ENCODE peak calls at places on chromosomes 16 and 17, in four cellular contexts. I is spleen, G is esophagus muscularis mucosa, U is gastrocnemius medialis. P is an unnamed sample.

GRCh38 chr16:67399218-67399733 is 6.0 kb upstream of the TPPP3 start:
- DNase-seq in I (peak; percentile 86), U (no peak), G (no peak), P (peak; percentile 72)

GRCh38 chr16:48269011-48269410 is 21.7 kb upstream of the ABCC11 start:
- DNase-seq in G (no peak), U (no peak), I (no peak), P (no peak)

GRCh38 chr16:63690267-63690666 is 1431.6 kb downstream of the CDH11 start:
- DNase-seq in G (no peak), U (no peak), I (no peak), P (no peak)

GRCh38 chr17:77437017-77437416 is 296.2 kb downstream of the SEC14L1 start:
- DNase-seq in U (no peak), I (peak; percentile 87), G (no peak), P (no peak)

GRCh38 chr17:38608648-38609047 is 2.9 kb upstream of the SRCIN1 start:
- DNase-seq in I (no peak), U (no peak), G (no peak), P (no peak)

GRCh38 chr16:26952411-26952810 is 114.3 kb upstream of the C16orf82 start:
- DNase-seq in G (no peak), U (no peak), I (no peak), P (no peak)

GRCh38 chr16:85986931-85987749 is 88.2 kb downstream of the IRF8 start:
- DNase-seq in U (no peak), G (no peak), I (peak; percentile 73), P (peak; percentile 54)

GRCh38 chr17:57916925-57917858 is 38.0 kb downstream of the CUEDC1 start:
- DNase-seq in U (peak; percentile 67), I (no peak), G (no peak), P (no peak)

GRCh38 chr16:29148867-29149272 is 164.0 kb downstream of the LAT start:
- DNase-seq in G (no peak), I (peak; percentile 94), U (no peak), P (peak; percentile 57)

GRCh38 chr17:49414271-49414621 is 436 bp downstream of the PHB1 start:
- DNase-seq in I (no peak), U (no peak), G (no peak), P (peak; percentile 65)

GRCh38 chr17:79808763-79809529 is 12.1 kb upstream of the CBX8 start:
- DNase-seq in U (no peak), G (no peak), I (no peak), P (no peak)

GRCh38 chr16:21167360-21167759 is 8.9 kb downstream of the LDAF1 start:
- DNase-seq in U (no peak), I (no peak), G (no peak), P (no peak)

GRCh38 chr17:72504783-72505182 is 384.0 kb downstream of the SOX9 start:
- DNase-seq in U (no peak), I (no peak), G (no peak), P (no peak)

GRCh38 chr17:72507370-72507769 is 386.6 kb downstream of the SOX9 start:
- DNase-seq in G (no peak), U (no peak), I (no peak), P (no peak)

GRCh38 chr17:72510454-72511016 is 389.7 kb downstream of the SOX9 start:
- DNase-seq in U (no peak), I (no peak), G (no peak), P (no peak)

GRCh38 chr17:72503556-72503955 is 382.7 kb downstream of the SOX9 start:
- DNase-seq in U (no peak), I (no peak), G (no peak), P (no peak)

GRCh38 chr17:72506773-72507172 is 386.0 kb downstream of the SOX9 start:
- DNase-seq in I (no peak), G (no peak), U (no peak), P (no peak)
- TF ChIP-seq POLR2A in I (no peak), G (no peak), U (no peak), P (no peak)

GRCh38 chr16:2275476-2276450 is 7.8 kb upstream of the RNPS1 start:
- DNase-seq in I (no peak), U (no peak), G (no peak), P (no peak)
- TF ChIP-seq POLR2A in I (no peak), U (no peak), G (no peak), P (no peak)

GRCh38 chr16:1777375-1778199 is 4.7 kb upstream of the MRPS34 start:
- DNase-seq in G (no peak), U (no peak), I (no peak), P (no peak)
- TF ChIP-seq POLR2A in G (no peak), U (no peak), I (no peak), P (no peak)

GRCh38 chr17:40550608-40551007 is 14.7 kb downstream of the CCR7 start:
- DNase-seq in I (peak; percentile 49), G (peak; percentile 88), U (peak; percentile 33), P (peak; percentile 90)

GRCh38 chr17:40547785-40548478 is 17.3 kb downstream of the CCR7 start:
- DNase-seq in I (no peak), G (no peak), U (no peak), P (peak; percentile 40)

GRCh38 chr17:40548982-40549680 is 16.1 kb downstream of the CCR7 start:
- DNase-seq in G (peak; percentile 95), U (no peak), I (peak; percentile 73), P (peak; percentile 71)

GRCh38 chr17:40547079-40547784 is 18.0 kb downstream of the CCR7 start:
- DNase-seq in I (peak; percentile 89), G (peak; percentile 68), U (no peak), P (peak; percentile 60)

DNA sequence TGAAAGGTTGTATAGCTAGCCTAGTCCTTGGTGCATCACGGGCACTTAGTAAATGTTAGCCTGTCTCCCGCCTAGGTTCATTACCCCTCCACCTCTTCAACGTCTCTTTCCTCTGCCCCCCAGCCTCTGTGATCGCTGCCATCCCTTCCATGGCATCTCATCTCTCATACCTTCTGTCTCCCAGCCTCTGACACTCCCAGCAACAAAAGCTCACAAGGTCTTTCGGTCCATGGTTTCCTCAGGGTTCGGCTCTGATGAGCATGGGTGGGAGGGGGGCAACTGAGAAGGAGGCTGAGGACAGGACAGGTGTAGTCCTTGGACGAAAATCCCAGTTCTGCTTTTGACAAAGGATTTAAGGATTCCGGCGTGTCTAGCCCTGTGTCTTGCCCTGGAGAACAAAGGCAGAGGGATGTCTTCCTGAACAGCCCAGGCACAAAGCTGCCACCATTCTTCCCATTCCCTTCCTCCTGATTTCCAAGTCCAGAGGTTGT is 16.7 kb downstream of the CCR7 start:
- DNase-seq in I (peak; percentile 46), U (no peak), G (peak; percentile 53), P (peak; percentile 53)
- TF ChIP-seq POLR2A in I (no peak), U (no peak), G (no peak), P (no peak)

GRCh38 chr17:61313515-61314326 is 85.9 kb upstream of the TBX2 start:
- DNase-seq in G (no peak), I (peak; percentile 47), U (no peak), P (no peak)

GRCh38 chr17:61318684-61319098 is 81.0 kb upstream of the TBX2 start:
- DNase-seq in G (no peak), U (no peak), I (no peak), P (no peak)

GRCh38 chr17:61314368-61315078 is 85.1 kb upstream of the TBX2 start:
- DNase-seq in I (no peak), G (no peak), U (peak; percentile 29), P (no peak)

GRCh38 chr17:61317779-61318178 is 81.9 kb upstream of the TBX2 start:
- DNase-seq in U (no peak), G (no peak), I (peak; percentile 41), P (no peak)

DNA sequence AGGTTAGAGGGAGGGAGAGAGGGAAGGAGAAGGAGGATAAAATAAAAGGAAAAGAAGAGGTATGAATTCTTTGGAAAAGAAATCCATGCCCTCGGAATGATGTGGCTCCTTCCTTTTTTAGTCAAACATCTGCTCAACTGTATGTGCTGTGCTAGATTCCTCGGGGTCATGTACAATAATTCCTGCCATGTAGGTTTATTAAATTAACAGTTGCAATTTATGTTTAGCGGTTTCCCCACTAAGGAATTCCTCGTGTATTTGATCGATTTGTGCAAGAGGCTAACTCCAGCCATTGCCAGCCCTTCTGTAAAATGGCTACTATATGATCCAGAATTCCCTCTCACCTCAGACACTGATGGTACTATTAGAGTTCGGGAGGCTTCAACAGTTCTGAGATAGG is 83.0 kb upstream of the TBX2 start:
- DNase-seq in G (no peak), U (no peak), I (no peak), P (no peak)
- TF ChIP-seq POLR2A in G (no peak), U (no peak), I (no peak), P (no peak)

GRCh38 chr16:84382396-84382795 is 14.1 kb downstream of the ATP2C2 start:
- DNase-seq in I (peak; percentile 41), G (no peak), U (no peak), P (no peak)
- TF ChIP-seq POLR2A in I (no peak), G (no peak), U (no peak), P (no peak)

DNA sequence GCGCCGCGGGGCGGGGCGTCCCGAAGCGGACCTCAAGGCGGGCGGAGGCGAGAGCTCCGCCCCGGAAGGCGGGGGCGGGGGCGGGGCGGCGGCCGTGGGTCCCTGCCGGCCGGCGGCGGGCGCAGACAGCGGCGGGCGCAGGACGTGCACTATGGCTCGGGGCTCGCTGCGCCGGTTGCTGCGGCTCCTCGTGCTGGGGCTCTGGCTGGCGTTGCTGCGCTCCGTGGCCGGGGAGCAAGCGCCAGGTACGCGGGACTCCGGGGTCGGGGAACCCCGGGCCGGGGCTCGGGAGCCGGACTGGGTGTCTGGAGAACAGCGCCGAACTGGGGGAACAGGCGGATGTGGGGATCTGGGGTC is at the start of gene TNFRSF12A:
- DNase-seq in G (peak; percentile 93), I (peak; percentile 94), U (peak; percentile 39), P (no peak)
- TF ChIP-seq POLR2A in G (peak; percentile 69), I (no peak), U (peak; percentile 95), P (peak; percentile 80)

DNA sequence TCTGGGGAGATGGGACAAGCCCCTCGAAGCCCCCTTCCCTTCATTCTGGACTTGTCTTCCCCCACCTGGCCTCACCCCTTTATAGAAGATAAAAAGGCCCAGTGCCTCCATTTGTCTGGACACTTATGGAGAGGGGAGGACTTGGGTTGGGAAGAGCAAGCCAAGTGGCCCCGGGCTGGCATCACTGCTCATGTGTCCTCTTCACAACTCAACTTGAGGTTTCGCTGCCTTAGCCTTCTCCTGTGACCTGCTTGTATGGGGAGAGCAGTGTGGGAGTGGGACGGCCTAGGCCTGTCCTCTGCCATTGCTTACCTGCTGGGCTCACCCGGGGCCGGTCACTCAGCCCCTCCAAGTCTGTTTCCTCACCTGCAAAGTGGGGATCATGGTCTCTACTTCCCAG is 1.4 kb downstream of the PAQR4 start:
- DNase-seq in U (no peak), I (no peak), G (no peak), P (no peak)
- TF ChIP-seq POLR2A in U (no peak), I (no peak), G (no peak), P (no peak)

GRCh38 chr17:13465678-13466077 is 136.1 kb downstream of the HS3ST3A1 start:
- DNase-seq in G (no peak), U (no peak), I (no peak), P (no peak)
- TF ChIP-seq POLR2A in G (no peak), U (no peak), I (no peak), P (no peak)

P was measured in suprapubic skin.